ENCODE peak calls at places on chromosome 5, in six cellular contexts. Q, H, N, A, S and Y are unnamed samples.
A peak's percentile ranks its signal among the peaks of the same experiment; 100 is the strongest.

GRCh38 chr5:135641329-135642178 is 62.8 kb upstream of the CXCL14 start:
- DNase-seq in N (no peak), Q (no peak), S (no peak), H (no peak), A (no peak), Y (no peak)

GRCh38 chr5:14463629-14464028 is 118.0 kb upstream of the OTULINL start:
- DNase-seq in A (no peak), S (peak; percentile 79), H (no peak), Q (no peak), N (no peak), Y (no peak)

GRCh38 chr5:663436-664342 is 29.5 kb downstream of the TPPP start:
- DNase-seq in S (no peak), A (no peak), H (no peak), Q (peak; percentile 68), N (no peak), Y (no peak)

GRCh38 chr5:57859626-57860025 is 377.0 kb upstream of the ACTBL2 start:
- DNase-seq in N (no peak), S (no peak), H (no peak), Q (no peak), A (no peak), Y (no peak)

GRCh38 chr5:178202541-178202940 is 1.8 kb upstream of the HNRNPAB start:
- DNase-seq in S (no peak), Q (no peak), A (no peak), H (no peak), N (no peak), Y (no peak)

GRCh38 chr5:41748631-41749030 is 121.6 kb downstream of the OXCT1 start:
- DNase-seq in A (no peak), Q (no peak), H (no peak), S (peak; percentile 18), N (no peak), Y (no peak)

GRCh38 chr5:69167488-69167845 is 517 bp downstream of the CCNB1 start:
- DNase-seq in N (no peak), A (no peak), Q (no peak), H (no peak), S (no peak), Y (no peak)

GRCh38 chr5:159837860-159838259 is 78.4 kb upstream of the ADRA1B start:
- DNase-seq in H (no peak), N (no peak), A (no peak), S (no peak), Q (no peak), Y (no peak)

GRCh38 chr5:1734908-1735289 is 64.7 kb downstream of the MRPL36 start:
- DNase-seq in Q (no peak), S (no peak), H (no peak), N (no peak), A (no peak), Y (no peak)

GRCh38 chr5:102867999-102868662 is 113.0 kb downstream of the PAM start:
- DNase-seq in N (no peak), H (no peak), A (no peak), Q (no peak), S (no peak), Y (no peak)

GRCh38 chr5:59496524-59497134 is 396.9 kb downstream of the PDE4D start:
- DNase-seq in S (no peak), H (no peak), A (no peak), N (no peak), Q (no peak), Y (no peak)

GRCh38 chr5:91101777-91102379 is 281.2 kb downstream of the ARRDC3 start:
- DNase-seq in N (no peak), S (peak; percentile 72), Q (peak; percentile 81), A (peak; percentile 73), H (peak; percentile 73), Y (peak; percentile 76)

GRCh38 chr5:159286420-159287035 is 23.4 kb downstream of the UBLCP1 start:
- DNase-seq in S (peak; percentile 23), H (no peak), A (no peak), N (no peak), Q (no peak), Y (peak; percentile 15)

GRCh38 chr5:65769539-65769938 is 47.5 kb downstream of the NLN start:
- DNase-seq in A (peak; percentile 80), N (peak; percentile 67), H (no peak), Q (no peak), S (peak; percentile 80), Y (peak; percentile 32)

GRCh38 chr5:145350501-145350900 is 484.6 kb downstream of the PRELID2 start:
- DNase-seq in N (no peak), H (no peak), S (no peak), A (peak; percentile 18), Q (no peak), Y (no peak)

GRCh38 chr5:169716287-169716686 is 79.2 kb downstream of the DOCK2 start:
- DNase-seq in Q (no peak), A (no peak), H (no peak), S (peak; percentile 68), N (peak; percentile 35), Y (no peak)

GRCh38 chr5:135386886-135387628 is 12.0 kb downstream of the MACROH2A1 start:
- DNase-seq in H (no peak), Q (no peak), N (peak; percentile 57), S (peak; percentile 88), A (peak; percentile 71), Y (peak; percentile 80)

GRCh38 chr5:129460951-129461815 is 1.1 kb downstream of the ADAMTS19 start:
- DNase-seq in Q (no peak), A (no peak), H (peak; percentile 50), N (no peak), S (no peak), Y (no peak)

DNA sequence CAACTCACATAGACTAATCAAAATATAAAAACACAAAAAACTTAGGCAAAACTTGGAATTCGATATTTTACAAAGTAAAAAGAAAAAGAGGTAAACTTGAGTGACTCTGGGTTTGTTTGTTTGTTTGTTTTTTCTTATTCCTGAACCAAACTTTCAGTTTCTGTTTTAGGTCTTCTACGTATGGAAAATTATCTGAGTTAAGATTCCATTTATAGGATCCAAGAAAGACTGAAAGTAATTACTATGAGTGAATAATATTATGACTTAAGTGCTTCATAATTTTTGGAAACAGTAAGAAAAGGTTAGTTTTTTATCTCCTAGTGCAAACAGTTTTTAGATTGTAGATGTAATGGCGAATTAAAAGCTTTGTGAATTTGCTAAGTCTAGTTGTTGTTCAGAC is 13.2 kb downstream of the ST8SIA4 start:
- DNase-seq in A (no peak), Q (no peak), H (no peak), N (no peak), S (no peak), Y (no peak)
- TF ChIP-seq CTCF in A (no peak), Q (no peak), H (no peak), N (no peak), S (no peak), Y (no peak)

DNA sequence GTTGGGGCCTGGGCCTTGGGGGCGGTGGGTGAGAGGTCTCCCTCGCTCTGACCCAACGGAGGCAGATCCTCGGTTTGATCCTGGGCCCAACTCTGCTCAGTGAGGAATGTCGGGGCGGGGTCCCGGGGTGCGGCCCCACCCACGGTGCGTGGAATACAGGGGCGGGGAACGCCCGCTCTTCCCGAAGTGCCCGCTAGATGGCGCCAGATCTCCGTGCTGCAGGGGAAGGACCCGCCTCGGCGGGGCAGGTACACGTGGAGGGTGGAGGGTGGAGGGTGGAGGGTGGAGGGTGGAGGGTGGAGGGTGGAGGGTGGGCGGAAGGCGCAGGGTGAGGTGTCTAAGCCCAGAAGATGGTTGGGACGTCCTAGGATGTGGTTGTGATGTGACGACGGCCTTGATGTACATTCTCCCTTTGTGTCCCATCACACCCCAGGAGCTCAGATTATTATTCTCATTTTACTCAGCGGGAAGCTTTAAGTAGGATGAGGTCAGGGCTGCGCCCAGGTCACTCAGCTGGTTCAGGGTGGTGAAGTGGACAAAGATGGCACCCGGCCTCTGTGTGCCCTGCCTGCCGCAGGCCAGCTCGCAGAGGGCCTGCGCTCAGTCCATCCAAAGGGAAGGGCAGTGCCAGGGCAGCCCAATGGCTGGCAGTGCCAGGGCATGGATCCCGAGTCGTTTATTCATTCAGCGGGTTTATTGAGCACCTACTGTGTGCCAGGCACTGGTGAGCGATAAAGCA is 9.4 kb upstream of the RPS14 start:
- DNase-seq in N (no peak), A (no peak), S (peak; percentile 45), H (peak; percentile 61), Q (peak; percentile 81), Y (no peak)
- H3K4me3 ChIP-seq in N (no peak overlapping the region), A (peak overlapping the region; percentile 29), S (no peak overlapping the region), H (peak overlapping the region; percentile 27), Q (no peak overlapping the region), Y (no peak overlapping the region)

GRCh38 chr5:154090656-154091055 is 51.9 kb downstream of the MFAP3 start:
- DNase-seq in N (no peak), H (no peak), S (no peak), Q (no peak), A (no peak), Y (no peak)

GRCh38 chr5:154097031-154097430 is 58.3 kb downstream of the MFAP3 start:
- DNase-seq in S (no peak), A (no peak), H (no peak), Q (no peak), N (no peak), Y (no peak)

GRCh38 chr5:154095819-154096380 is 57.1 kb downstream of the MFAP3 start:
- DNase-seq in Q (no peak), N (no peak), H (no peak), S (no peak), A (no peak), Y (no peak)

GRCh38 chr5:154088801-154089200 is 50.0 kb downstream of the MFAP3 start:
- DNase-seq in S (no peak), Q (no peak), H (no peak), A (no peak), N (no peak), Y (no peak)

DNA sequence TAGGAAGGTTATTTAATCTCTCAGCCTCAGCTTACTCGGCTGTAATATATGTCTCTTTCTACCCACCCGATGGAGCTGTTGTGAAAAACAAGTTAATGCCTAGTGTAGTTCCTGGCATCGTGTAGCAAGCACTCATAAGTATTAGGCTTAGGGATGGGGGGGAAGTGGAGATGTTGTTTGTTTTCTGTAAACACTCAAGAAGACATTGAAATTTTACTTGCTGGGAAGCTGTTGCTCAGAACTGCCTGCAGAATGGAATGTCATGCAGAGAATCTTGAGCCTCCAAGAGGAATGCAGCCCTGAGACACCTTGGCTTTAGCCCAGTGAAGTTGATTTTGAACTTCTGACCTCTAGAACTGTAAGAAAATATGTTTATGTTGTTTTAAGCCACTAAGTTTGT is 53.6 kb downstream of the MFAP3 start:
- DNase-seq in H (no peak), S (no peak), A (no peak), Q (no peak), N (peak; percentile 49), Y (peak; percentile 7)
- TF ChIP-seq CTCF in H (no peak), S (no peak), A (no peak), Q (no peak), N (no peak), Y (no peak)

GRCh38 chr5:34659168-34659567 is 3.0 kb downstream of the RAI14 start:
- DNase-seq in N (no peak), H (no peak), Q (no peak), A (no peak), S (no peak), Y (no peak)

GRCh38 chr5:34663771-34664496 is 7.8 kb downstream of the RAI14 start:
- DNase-seq in Q (no peak), H (no peak), A (no peak), N (no peak), S (no peak), Y (no peak)

GRCh38 chr5:34658023-34658422 is 1.9 kb downstream of the RAI14 start:
- DNase-seq in N (no peak), S (peak; percentile 38), Q (no peak), A (no peak), H (no peak), Y (no peak)

GRCh38 chr5:34657550-34657921 is 1.4 kb downstream of the RAI14 start:
- DNase-seq in Q (no peak), N (no peak), A (no peak), H (peak; percentile 18), S (no peak), Y (no peak)

GRCh38 chr5:34660444-34660843 is 4.3 kb downstream of the RAI14 start:
- DNase-seq in Q (no peak), H (no peak), S (peak; percentile 89), A (peak; percentile 97), N (peak; percentile 89), Y (peak; percentile 74)
- H3K4me3 ChIP-seq in Q (no peak overlapping the region), H (no peak overlapping the region), S (no peak overlapping the region), A (peak overlapping the region; percentile 42), N (no peak overlapping the region), Y (no peak overlapping the region)